ENCODE peak calls at places on chromosomes 12 and 14, in nine cellular contexts. One of them, this sample, is unnamed.

GRCh38 chr12:84161296-84161695 is 751.3 kb downstream of the SLC6A15 start:
- DNase-seq in upper lobe of left lung: no peak
- DNase-seq in suprapubic skin: no peak
- DNase-seq in tibial nerve: no peak
- DNase-seq in esophagus muscularis mucosa: no peak
- DNase-seq in stomach: no peak
- DNase-seq in sigmoid colon: no peak
- DNase-seq in H1: no peak
- DNase-seq in HepG2: no peak
- DNase-seq in this sample: no peak

GRCh38 chr14:79091381-79091963 is 921.3 kb downstream of the NRXN3 start:
- DNase-seq in upper lobe of left lung: no peak
- DNase-seq in suprapubic skin: no peak
- DNase-seq in tibial nerve: no peak
- DNase-seq in esophagus muscularis mucosa: no peak
- DNase-seq in stomach: no peak
- DNase-seq in sigmoid colon: no peak
- DNase-seq in H1: no peak
- DNase-seq in HepG2: no peak
- DNase-seq in this sample: no peak

GRCh38 chr12:43348221-43348620 is 203.8 kb downstream of the ADAMTS20 start:
- DNase-seq in upper lobe of left lung: no peak
- DNase-seq in suprapubic skin: no peak
- DNase-seq in tibial nerve: no peak
- DNase-seq in esophagus muscularis mucosa: no peak
- DNase-seq in stomach: no peak
- DNase-seq in sigmoid colon: no peak
- DNase-seq in H1: no peak
- DNase-seq in HepG2: no peak
- DNase-seq in this sample: no peak

GRCh38 chr14:104245075-104245474 is 106.7 kb downstream of the KIF26A start:
- DNase-seq in upper lobe of left lung: no peak
- DNase-seq in suprapubic skin: no peak
- DNase-seq in tibial nerve: no peak
- DNase-seq in esophagus muscularis mucosa: no peak
- DNase-seq in stomach: peak; percentile 3
- DNase-seq in sigmoid colon: no peak
- DNase-seq in H1: peak; percentile 10
- DNase-seq in HepG2: no peak
- DNase-seq in this sample: no peak

GRCh38 chr12:65988596-65988995 is 142.0 kb downstream of the LLPH start:
- DNase-seq in upper lobe of left lung: no peak
- DNase-seq in suprapubic skin: no peak
- DNase-seq in tibial nerve: no peak
- DNase-seq in esophagus muscularis mucosa: no peak
- DNase-seq in stomach: no peak
- DNase-seq in sigmoid colon: no peak
- DNase-seq in H1: no peak
- DNase-seq in HepG2: no peak
- DNase-seq in this sample: no peak

GRCh38 chr12:28489256-28489655 is 299.0 kb downstream of the CCDC91 start:
- DNase-seq in upper lobe of left lung: no peak
- DNase-seq in suprapubic skin: no peak
- DNase-seq in tibial nerve: no peak
- DNase-seq in esophagus muscularis mucosa: no peak
- DNase-seq in stomach: no peak
- DNase-seq in sigmoid colon: no peak
- DNase-seq in H1: no peak
- DNase-seq in HepG2: no peak
- DNase-seq in this sample: no peak

GRCh38 chr12:69120331-69120730 is 119.0 kb upstream of the CPSF6 start:
- DNase-seq in upper lobe of left lung: no peak
- DNase-seq in suprapubic skin: no peak
- DNase-seq in tibial nerve: no peak
- DNase-seq in esophagus muscularis mucosa: no peak
- DNase-seq in stomach: no peak
- DNase-seq in sigmoid colon: no peak
- DNase-seq in H1: no peak
- DNase-seq in HepG2: no peak
- DNase-seq in this sample: no peak

GRCh38 chr14:101511620-101512395 is 49.5 kb upstream of the DIO3 start:
- DNase-seq in upper lobe of left lung: no peak
- DNase-seq in suprapubic skin: no peak
- DNase-seq in tibial nerve: no peak
- DNase-seq in esophagus muscularis mucosa: no peak
- DNase-seq in stomach: no peak
- DNase-seq in sigmoid colon: no peak
- DNase-seq in H1: no peak
- DNase-seq in HepG2: no peak
- DNase-seq in this sample: no peak

GRCh38 chr14:101104485-101104884 is 201.0 kb upstream of the RTL1 start:
- DNase-seq in upper lobe of left lung: no peak
- DNase-seq in suprapubic skin: peak; percentile 40
- DNase-seq in tibial nerve: no peak
- DNase-seq in esophagus muscularis mucosa: peak; percentile 70
- DNase-seq in stomach: no peak
- DNase-seq in sigmoid colon: no peak
- DNase-seq in H1: no peak
- DNase-seq in HepG2: no peak
- DNase-seq in this sample: no peak

GRCh38 chr12:31288381-31288780 is 37.6 kb downstream of the SINHCAF start:
- DNase-seq in upper lobe of left lung: no peak
- DNase-seq in suprapubic skin: no peak
- DNase-seq in tibial nerve: no peak
- DNase-seq in esophagus muscularis mucosa: no peak
- DNase-seq in stomach: no peak
- DNase-seq in sigmoid colon: no peak
- DNase-seq in H1: no peak
- DNase-seq in HepG2: no peak
- DNase-seq in this sample: no peak

GRCh38 chr12:66188584-66189475 is at the start of gene IRAK3:
- DNase-seq in upper lobe of left lung: peak; percentile 96
- DNase-seq in suprapubic skin: peak; percentile 96
- DNase-seq in tibial nerve: peak; percentile 80
- DNase-seq in esophagus muscularis mucosa: peak; percentile 96
- DNase-seq in stomach: peak; percentile 86
- DNase-seq in sigmoid colon: peak; percentile 95
- DNase-seq in H1: peak; percentile 79
- DNase-seq in HepG2: no peak
- DNase-seq in this sample: peak; percentile 52

GRCh38 chr12:1910468-1910867 is 8.0 kb downstream of the CACNA2D4 start:
- DNase-seq in upper lobe of left lung: no peak
- DNase-seq in suprapubic skin: no peak
- DNase-seq in tibial nerve: no peak
- DNase-seq in esophagus muscularis mucosa: no peak
- DNase-seq in stomach: no peak
- DNase-seq in sigmoid colon: no peak
- DNase-seq in H1: no peak
- DNase-seq in HepG2: no peak
- DNase-seq in this sample: no peak

GRCh38 chr12:67366530-67367196 is 97.5 kb downstream of the CAND1 start:
- DNase-seq in upper lobe of left lung: no peak
- DNase-seq in suprapubic skin: no peak
- DNase-seq in tibial nerve: no peak
- DNase-seq in esophagus muscularis mucosa: no peak
- DNase-seq in stomach: no peak
- DNase-seq in sigmoid colon: no peak
- DNase-seq in H1: no peak
- DNase-seq in HepG2: no peak
- DNase-seq in this sample: no peak

GRCh38 chr14:68789002-68789797 is 3.7 kb downstream of the ZFP36L1 start:
- DNase-seq in upper lobe of left lung: peak; percentile 88
- DNase-seq in suprapubic skin: peak; percentile 92
- DNase-seq in tibial nerve: peak; percentile 73
- DNase-seq in esophagus muscularis mucosa: no peak
- DNase-seq in stomach: peak; percentile 88
- DNase-seq in sigmoid colon: peak; percentile 95
- DNase-seq in H1: peak; percentile 71
- DNase-seq in HepG2: peak; percentile 75
- DNase-seq in this sample: peak; percentile 78

GRCh38 chr12:4293299-4293941 is 19.9 kb downstream of the CCND2 start:
- DNase-seq in upper lobe of left lung: no peak
- DNase-seq in suprapubic skin: peak; percentile 44
- DNase-seq in tibial nerve: no peak
- DNase-seq in esophagus muscularis mucosa: no peak
- DNase-seq in stomach: no peak
- DNase-seq in sigmoid colon: no peak
- DNase-seq in H1: no peak
- DNase-seq in HepG2: no peak
- DNase-seq in this sample: no peak

GRCh38 chr12:111673503-111673902 is 12.3 kb downstream of the BRAP start:
- DNase-seq in upper lobe of left lung: no peak
- DNase-seq in suprapubic skin: no peak
- DNase-seq in tibial nerve: no peak
- DNase-seq in esophagus muscularis mucosa: no peak
- DNase-seq in stomach: no peak
- DNase-seq in sigmoid colon: no peak
- DNase-seq in H1: no peak
- DNase-seq in HepG2: peak; percentile 31
- DNase-seq in this sample: no peak

GRCh38 chr12:111677186-111677585 is 8.6 kb downstream of the BRAP start:
- DNase-seq in upper lobe of left lung: no peak
- DNase-seq in suprapubic skin: no peak
- DNase-seq in tibial nerve: no peak
- DNase-seq in esophagus muscularis mucosa: no peak
- DNase-seq in stomach: no peak
- DNase-seq in sigmoid colon: no peak
- DNase-seq in H1: no peak
- DNase-seq in HepG2: no peak
- DNase-seq in this sample: no peak

DNA sequence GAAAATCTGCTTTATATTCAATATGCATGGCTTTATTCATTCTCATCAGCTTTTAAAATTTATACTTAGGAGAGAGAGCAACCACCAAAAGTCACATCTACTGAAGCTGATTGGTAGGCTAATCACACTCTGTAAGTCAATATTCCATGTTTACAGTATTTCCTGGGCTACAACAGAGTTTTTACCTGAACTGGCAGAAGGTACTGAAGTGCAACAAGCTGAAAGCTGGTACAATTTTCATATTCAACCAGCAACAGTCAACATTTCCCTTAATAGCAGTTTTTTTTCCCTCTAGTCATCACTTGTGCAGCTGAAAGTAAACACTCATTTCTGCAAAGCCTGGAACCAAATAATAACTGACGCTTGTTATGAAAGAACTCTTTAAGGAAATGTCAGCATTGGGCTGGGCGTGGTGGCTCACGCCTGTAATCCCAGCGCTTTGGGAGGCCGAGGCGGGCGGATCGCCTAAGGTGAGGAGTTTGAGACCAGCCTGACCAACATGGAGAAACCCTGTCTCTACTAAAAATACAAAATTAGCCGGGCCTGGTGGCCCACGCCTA is 12.9 kb downstream of the BRAP start:
- DNase-seq in upper lobe of left lung: peak; percentile 62
- DNase-seq in suprapubic skin: no peak
- DNase-seq in tibial nerve: no peak
- DNase-seq in esophagus muscularis mucosa: no peak
- DNase-seq in stomach: no peak
- DNase-seq in sigmoid colon: no peak
- DNase-seq in H1: no peak
- DNase-seq in HepG2: no peak
- DNase-seq in this sample: no peak
- H3K36me3 ChIP-seq in upper lobe of left lung: peaks cover 27% of the 10 kb centered on the region
- H3K36me3 ChIP-seq in suprapubic skin: peaks cover 90% of the 10 kb centered on the region
- H3K36me3 ChIP-seq in tibial nerve: peaks cover 92% of the 10 kb centered on the region
- H3K36me3 ChIP-seq in esophagus muscularis mucosa: peaks cover 89% of the 10 kb centered on the region
- H3K36me3 ChIP-seq in stomach: peaks cover 100% of the 10 kb centered on the region
- H3K36me3 ChIP-seq in sigmoid colon: peaks cover 47% of the 10 kb centered on the region
- H3K36me3 ChIP-seq in H1: peaks cover 6% of the 10 kb centered on the region
- H3K36me3 ChIP-seq in HepG2: peaks cover 67% of the 10 kb centered on the region
- H3K36me3 ChIP-seq in this sample: no peaks in the 10 kb centered on the region

DNA sequence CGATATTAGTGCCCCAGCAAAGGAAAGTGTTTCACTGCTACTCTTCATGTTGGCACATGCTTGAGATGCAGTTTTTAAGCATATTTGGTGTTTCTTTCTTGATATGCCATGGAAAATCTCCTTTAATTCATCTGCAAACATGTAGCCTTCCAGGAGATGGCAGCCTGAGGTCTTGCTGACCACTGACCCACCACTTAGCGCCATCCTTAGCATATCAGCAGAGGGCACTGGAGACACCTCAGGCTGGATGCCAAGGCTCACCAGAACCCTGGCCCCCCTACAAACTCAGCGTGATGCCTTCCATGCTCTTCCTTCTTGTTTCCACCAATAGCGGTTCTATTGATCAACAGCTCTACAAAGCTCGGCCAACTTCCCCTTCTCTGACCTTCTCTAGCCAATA is 209.9 kb downstream of the SLC15A4 start:
- DNase-seq in upper lobe of left lung: no peak
- DNase-seq in suprapubic skin: no peak
- DNase-seq in tibial nerve: no peak
- DNase-seq in esophagus muscularis mucosa: no peak
- DNase-seq in stomach: no peak
- DNase-seq in sigmoid colon: no peak
- DNase-seq in H1: no peak
- DNase-seq in HepG2: no peak
- DNase-seq in this sample: peak; percentile 38
- TF ChIP-seq CTCF in upper lobe of left lung: no peak
- TF ChIP-seq CTCF in suprapubic skin: no peak
- TF ChIP-seq CTCF in tibial nerve: no peak
- TF ChIP-seq CTCF in esophagus muscularis mucosa: no peak
- TF ChIP-seq CTCF in stomach: no peak
- TF ChIP-seq CTCF in sigmoid colon: no peak
- TF ChIP-seq CTCF in H1: peak; percentile 87
- TF ChIP-seq CTCF in HepG2: no peak
- TF ChIP-seq CTCF in this sample: no peak

GRCh38 chr12:128944956-128945355 is 91.7 kb downstream of the GLT1D1 start:
- DNase-seq in upper lobe of left lung: peak; percentile 78
- DNase-seq in suprapubic skin: no peak
- DNase-seq in tibial nerve: no peak
- DNase-seq in esophagus muscularis mucosa: no peak
- DNase-seq in stomach: no peak
- DNase-seq in sigmoid colon: peak; percentile 40
- DNase-seq in H1: no peak
- DNase-seq in HepG2: no peak
- DNase-seq in this sample: no peak
- TF ChIP-seq EP300 in upper lobe of left lung: no peak
- TF ChIP-seq EP300 in suprapubic skin: no peak
- TF ChIP-seq EP300 in tibial nerve: no peak
- TF ChIP-seq EP300 in esophagus muscularis mucosa: no peak
- TF ChIP-seq EP300 in stomach: no peak
- TF ChIP-seq EP300 in sigmoid colon: no peak
- TF ChIP-seq EP300 in H1: no peak
- TF ChIP-seq EP300 in HepG2: no peak
- TF ChIP-seq EP300 in this sample: no peak

DNA sequence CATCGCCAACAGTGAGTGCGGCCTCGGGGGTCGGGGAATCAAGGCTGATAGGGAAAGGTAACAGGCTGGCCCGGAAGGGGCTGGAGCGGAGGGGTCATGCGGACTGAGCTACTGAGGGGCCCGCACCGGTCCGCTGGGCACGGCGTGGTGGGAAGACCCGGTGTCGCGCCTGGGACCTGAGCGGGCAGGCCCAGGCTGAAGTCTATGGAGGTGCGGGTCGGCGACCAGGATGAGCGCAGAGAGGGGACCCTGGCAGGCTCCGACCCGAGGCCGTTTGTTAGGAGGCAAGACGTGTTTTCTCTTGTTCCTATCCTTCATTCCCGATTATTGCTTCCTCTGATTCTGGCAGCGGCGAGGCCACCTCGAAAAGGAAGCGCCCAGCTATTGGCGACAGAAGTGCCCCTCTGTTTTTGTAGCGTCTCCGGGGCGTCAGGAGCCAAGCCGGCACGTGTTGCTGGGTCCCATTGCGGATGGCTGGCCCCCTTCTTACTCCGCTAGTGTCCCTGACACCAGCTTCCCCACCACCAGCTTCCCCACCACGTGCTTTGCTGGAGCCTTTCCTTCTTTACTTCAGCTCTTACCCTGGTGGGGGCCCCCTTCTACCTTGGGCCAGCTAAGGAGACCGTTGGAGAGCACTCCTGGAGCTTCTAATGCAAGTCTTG is 587 bp downstream of the PA2G4 start:
- DNase-seq in upper lobe of left lung: peak; percentile 87
- DNase-seq in suprapubic skin: no peak
- DNase-seq in tibial nerve: no peak
- DNase-seq in esophagus muscularis mucosa: no peak
- DNase-seq in stomach: peak; percentile 34
- DNase-seq in sigmoid colon: no peak
- DNase-seq in H1: no peak
- DNase-seq in HepG2: no peak
- DNase-seq in this sample: no peak
- H3K36me3 ChIP-seq in upper lobe of left lung: peaks cover 23% of the 10 kb centered on the region
- H3K36me3 ChIP-seq in suprapubic skin: peaks cover 46% of the 10 kb centered on the region
- H3K36me3 ChIP-seq in tibial nerve: peaks cover 51% of the 10 kb centered on the region
- H3K36me3 ChIP-seq in esophagus muscularis mucosa: peaks cover 34% of the 10 kb centered on the region
- H3K36me3 ChIP-seq in stomach: peaks cover 53% of the 10 kb centered on the region
- H3K36me3 ChIP-seq in sigmoid colon: peaks cover 23% of the 10 kb centered on the region
- H3K36me3 ChIP-seq in H1: peaks cover 27% of the 10 kb centered on the region
- H3K36me3 ChIP-seq in HepG2: peaks cover 53% of the 10 kb centered on the region
- H3K36me3 ChIP-seq in this sample: no peaks in the 10 kb centered on the region